ENCODE peak calls at places on chromosomes 2 and 18, in seven cellular contexts. V is effector memory CD4-positive, alpha-beta T cell; J is esophagus squamous epithelium; W is WERI-Rb-1; S is GM12878; G is CD8-positive, alpha-beta memory T cell; C is naive thymus-derived CD4-positive, alpha-beta T cell. E is an unnamed sample.
A peak's percentile ranks its signal among the peaks of the same experiment; 100 is the strongest.

GRCh38 chr2:236146436-236146835 is 21.8 kb downstream of the GBX2 start:
- DNase-seq in G (no peak), J (no peak), C (no peak), V (no peak), S (no peak), W (no peak), E (no peak)

GRCh38 chr2:179931502-179931901 is 70.1 kb upstream of the ZNF385B start:
- DNase-seq in V (no peak), W (no peak), G (no peak), C (no peak), S (no peak), J (no peak), E (no peak)

GRCh38 chr2:168939918-168940317 is 38.8 kb downstream of the G6PC2 start:
- DNase-seq in G (no peak), S (no peak), J (no peak), V (no peak), W (no peak), C (no peak), E (no peak)

GRCh38 chr2:105775809-105776559 is 31.3 kb downstream of the NCK2 start:
- DNase-seq in S (no peak), J (no peak), G (peak; percentile 44), C (peak; percentile 48), V (no peak), W (no peak), E (no peak)

GRCh38 chr2:36356990-36357505 is 1.5 kb downstream of the CRIM1 start:
- DNase-seq in C (no peak), V (no peak), S (no peak), G (no peak), J (no peak), W (peak; percentile 50), E (no peak)

GRCh38 chr18:35514752-35515459 is 17.1 kb upstream of the INO80C start:
- DNase-seq in V (no peak), S (no peak), W (no peak), G (no peak), J (no peak), C (no peak), E (no peak)

GRCh38 chr2:70396589-70396988 is 94.7 kb upstream of the FAM136A start:
- DNase-seq in S (no peak), W (no peak), G (no peak), V (no peak), J (no peak), C (no peak), E (no peak)

GRCh38 chr2:55134316-55134706 is 84.1 kb upstream of the RTN4 start:
- DNase-seq in V (no peak), G (no peak), C (peak; percentile 27), J (no peak), W (no peak), S (no peak), E (no peak)

GRCh38 chr2:797556-797955 is 120.3 kb upstream of the TMEM18 start:
- DNase-seq in W (no peak), V (no peak), J (no peak), G (no peak), S (no peak), C (no peak), E (no peak)

GRCh38 chr18:61335737-61336555 is 2.7 kb downstream of the CDH20 start:
- DNase-seq in C (no peak), J (no peak), W (no peak), S (no peak), G (no peak), V (no peak), E (no peak)

GRCh38 chr18:36808681-36809080 is 20.1 kb downstream of the TPGS2 start:
- DNase-seq in G (no peak), C (no peak), W (no peak), S (no peak), V (no peak), J (no peak), E (no peak)

GRCh38 chr2:46836295-46837111 is 79.1 kb downstream of the MCFD2 start:
- DNase-seq in J (no peak), S (no peak), W (no peak), C (no peak), V (no peak), G (no peak), E (no peak)

GRCh38 chr2:11625671-11626070 is 44.3 kb downstream of the NTSR2 start:
- DNase-seq in G (no peak), C (no peak), W (no peak), J (no peak), S (no peak), V (no peak), E (no peak)

GRCh38 chr18:54223568-54224241 is 764 bp downstream of the MBD2 start:
- DNase-seq in V (peak; percentile 18), G (peak; percentile 22), C (no peak), W (peak; percentile 38), J (no peak), S (no peak), E (peak; percentile 81)

GRCh38 chr2:189147361-189147760 is 32.2 kb downstream of the COL5A2 start:
- DNase-seq in V (no peak), S (no peak), J (no peak), G (no peak), C (no peak), W (no peak), E (no peak)

GRCh38 chr2:144265654-144266053 is 254.3 kb downstream of the ZEB2 start:
- DNase-seq in S (no peak), C (no peak), J (no peak), W (no peak), G (no peak), V (no peak), E (no peak)

GRCh38 chr2:120684691-120685402 is 50.8 kb upstream of the GLI2 start:
- DNase-seq in C (no peak), W (no peak), S (no peak), G (no peak), J (no peak), V (no peak), E (no peak)

GRCh38 chr2:175167076-175167791 is 769 bp downstream of the ATF2 start:
- DNase-seq in V (no peak), G (peak; percentile 33), C (no peak), W (peak; percentile 41), S (no peak), J (peak; percentile 1), E (no peak)

GRCh38 chr2:80246449-80247025 is 58.0 kb downstream of the LRRTM1 start:
- DNase-seq in C (no peak), G (no peak), J (no peak), V (no peak), W (no peak), S (no peak), E (no peak)

GRCh38 chr18:49459404-49460171 is 857 bp downstream of the DYM start:
- DNase-seq in G (no peak), C (peak; percentile 5), W (peak; percentile 30), S (no peak), V (no peak), J (no peak), E (no peak)

GRCh38 chr2:429575-430254 is 141.8 kb upstream of the ALKAL2 start:
- DNase-seq in C (no peak), J (no peak), G (no peak), V (no peak), S (no peak), W (no peak), E (no peak)

DNA sequence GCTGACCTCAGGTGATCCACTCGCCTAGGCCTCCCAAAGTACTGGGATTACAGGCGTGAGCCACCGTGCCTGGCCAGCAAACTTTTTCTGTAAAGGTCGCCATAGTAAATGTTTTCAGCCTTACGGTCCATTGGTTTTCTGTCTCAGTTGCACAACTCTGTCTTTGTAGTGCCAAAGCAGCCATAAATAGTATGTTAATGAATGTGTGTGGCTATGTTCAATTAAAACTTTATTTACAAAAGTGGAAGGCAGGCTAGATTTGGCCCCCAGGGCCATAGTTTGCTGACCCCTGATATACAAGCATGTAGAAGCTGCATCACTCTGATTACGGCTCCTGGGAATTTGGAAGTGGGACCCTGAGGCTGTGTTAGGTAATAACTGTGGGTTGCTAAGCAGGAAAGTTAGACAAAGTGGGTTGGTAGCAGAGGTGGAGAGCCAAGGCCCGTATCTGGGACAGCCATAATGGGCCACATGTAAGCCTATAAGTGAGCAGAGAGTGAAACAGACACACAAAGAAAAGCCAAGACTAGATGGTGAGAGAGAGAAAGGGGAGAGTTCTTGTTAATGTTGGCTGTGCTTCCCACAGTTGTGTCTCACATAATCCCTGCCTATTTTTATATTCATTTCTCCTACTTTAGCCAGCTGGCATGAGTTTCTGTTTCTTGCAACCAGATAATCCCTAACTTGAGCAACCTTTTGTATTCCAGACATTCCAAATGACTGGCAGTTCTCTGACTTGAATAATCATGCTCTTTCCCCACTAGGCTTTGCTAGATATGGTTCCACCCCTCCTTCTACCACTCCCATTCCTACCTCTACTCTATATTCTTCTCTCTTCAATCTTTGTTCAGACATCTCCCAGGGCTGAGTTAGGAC is 223.3 kb upstream of the STON1 start:
- DNase-seq in W (no peak), V (no peak), G (no peak), C (no peak), S (no peak), J (no peak), E (no peak)
- H3K27ac ChIP-seq in W (no peak overlapping the region), V (no peak overlapping the region), G (no peak overlapping the region), C (no peak overlapping the region), S (no peak overlapping the region), J (peak overlapping the region; percentile 88), E (peak overlapping the region; percentile 73)

DNA sequence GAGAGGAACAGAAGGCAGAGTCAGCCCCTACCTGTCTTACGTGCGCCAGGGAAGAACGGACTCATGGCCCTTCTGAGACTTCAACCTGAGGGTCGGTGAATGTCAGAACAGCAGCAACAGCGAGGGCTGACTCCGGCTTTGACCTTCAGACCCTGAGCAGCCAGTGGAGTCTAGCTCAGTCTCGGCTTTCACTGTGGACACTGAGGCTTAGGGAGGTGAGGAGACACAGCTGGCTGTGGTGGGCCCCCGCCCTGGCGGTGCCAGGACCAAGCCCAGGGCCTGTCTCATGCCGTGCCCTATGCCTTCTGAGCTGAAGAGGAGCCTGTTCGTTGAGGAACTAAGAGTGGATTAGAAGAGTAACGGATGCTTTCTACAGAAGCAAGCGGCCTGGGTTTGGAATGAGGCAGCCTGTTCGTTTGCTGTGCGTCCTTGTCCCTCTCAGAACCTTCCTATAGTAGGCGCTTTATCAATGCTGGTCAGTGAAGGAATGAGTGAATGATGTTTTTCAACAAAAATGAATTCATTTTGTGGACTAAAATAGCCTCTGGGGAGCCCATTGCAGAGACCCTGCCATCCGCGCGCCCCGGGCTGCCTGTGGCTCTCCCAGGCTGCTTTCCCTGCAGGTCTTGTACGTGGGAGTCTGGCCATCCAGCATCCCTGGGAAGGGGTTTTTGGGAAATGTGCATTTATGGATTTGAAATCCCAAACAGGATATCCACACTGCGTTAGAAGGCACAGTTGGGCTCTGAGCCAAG is 38.9 kb downstream of the ASB1 start:
- DNase-seq in C (no peak), J (no peak), G (no peak), V (no peak), S (no peak), W (no peak), E (no peak)
- H3K9me3 ChIP-seq in C (peaks cover 4% of the 10 kb centered on the region), J (no peaks in the 10 kb centered on the region), G (no peaks in the 10 kb centered on the region), V (no peaks in the 10 kb centered on the region), S (no peaks in the 10 kb centered on the region), W (no peaks in the 10 kb centered on the region), E (no peaks in the 10 kb centered on the region)

GRCh38 chr2:232900811-232901701 is 31.0 kb downstream of the SNORC start:
- DNase-seq in J (no peak), S (no peak), C (no peak), V (no peak), W (no peak), G (no peak), E (no peak)
- H3K27ac ChIP-seq in J (no peak overlapping the region), S (no peak overlapping the region), C (no peak overlapping the region), V (no peak overlapping the region), W (no peak overlapping the region), G (no peak overlapping the region), E (no peak overlapping the region)

DNA sequence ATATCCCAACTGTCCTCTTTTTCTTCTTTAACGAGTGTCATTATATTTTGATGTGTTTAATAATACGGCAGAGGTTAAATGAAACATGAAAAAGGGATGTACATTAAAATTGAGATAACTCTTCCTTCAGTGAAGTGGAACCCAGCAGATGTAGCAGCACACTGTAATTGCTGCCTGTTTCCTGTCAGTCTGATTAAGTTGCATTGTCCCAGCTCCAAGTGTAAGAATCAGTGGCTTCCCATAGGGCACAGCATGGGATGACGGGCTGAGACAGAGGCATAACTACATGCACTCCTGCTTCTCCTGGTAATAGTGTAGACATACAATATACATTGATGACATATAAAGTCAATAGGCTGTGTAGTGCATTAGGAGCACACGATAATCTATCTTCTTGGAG is 175.8 kb upstream of the TCF4 start:
- DNase-seq in G (no peak), C (no peak), W (no peak), S (no peak), J (no peak), V (no peak), E (no peak)
- H3K9me3 ChIP-seq in G (no peaks in the 10 kb centered on the region), C (no peaks in the 10 kb centered on the region), W (no peaks in the 10 kb centered on the region), S (no peaks in the 10 kb centered on the region), J (no peaks in the 10 kb centered on the region), V (no peaks in the 10 kb centered on the region), E (no peaks in the 10 kb centered on the region)

E was measured in ascending aorta.